ENCODE peak calls at places on chromosomes 5 and 9, in ten cellular contexts. U is fibroblast of the conjunctiva; X is heart left ventricle; M is stimulated activated CD4-positive, alpha-beta T cell treated with anti-CD3 and anti-CD28 coated beads, Interleukin-4, amount 100 ng/mL, for 4 hours; B is activated CD4-positive, alpha-beta T cell treated with anti-CD3 and anti-CD28 coated beads, Interleukin-2, amount 50 U/mL, for 1 hour; S is H1; C is kidney glomerular epithelial cell; H is ELR; Q is A549; Y is stromal cell of bone marrow. E is an unnamed sample.

GRCh38 chr5:133990396-133990795 is 14.4 kb downstream of the VDAC1 start:
- DNase-seq in U (no peak), X (no peak), M (no peak), B (no peak), S (no peak), C (no peak), H (no peak), Q (no peak), Y (no peak), E (no peak)

GRCh38 chr9:109506097-109506712 is 8.1 kb upstream of the PTPN3 start:
- DNase-seq in U (no peak), X (no peak), M (no peak), B (no peak), S (no peak), C (peak; percentile 17), H (no peak), Q (no peak), Y (no peak), E (no peak)

GRCh38 chr5:170327168-170327567 is 29.6 kb upstream of the LCP2 start:
- DNase-seq in U (no peak), X (no peak), M (no peak), B (no peak), S (no peak), C (no peak), H (no peak), Q (no peak), Y (no peak), E (no peak)

GRCh38 chr5:163534476-163535172 is 29.2 kb downstream of the MAT2B start:
- DNase-seq in U (no peak), X (peak; percentile 11), M (no peak), B (no peak), S (peak; percentile 44), C (no peak), H (no peak), Q (no peak), Y (no peak), E (no peak)

GRCh38 chr5:87260604-87261200 is 7.0 kb upstream of the RASA1 start:
- DNase-seq in U (no peak), X (no peak), M (no peak), B (no peak), S (no peak), C (no peak), H (no peak), Q (no peak), Y (no peak), E (no peak)

GRCh38 chr9:128118472-128118857 is 9.1 kb downstream of the PTGES2 start:
- DNase-seq in U (no peak), X (no peak), M (no peak), B (no peak), S (no peak), C (no peak), H (no peak), Q (no peak), Y (no peak), E (no peak)

GRCh38 chr9:34343090-34343489 is 13.7 kb downstream of the NUDT2 start:
- DNase-seq in U (no peak), X (peak; percentile 65), M (no peak), B (no peak), S (no peak), C (no peak), H (no peak), Q (no peak), Y (no peak), E (no peak)

GRCh38 chr5:146799235-146800015 is 79.1 kb downstream of the PPP2R2B start:
- DNase-seq in U (no peak), X (no peak), M (no peak), B (no peak), S (no peak), C (no peak), H (no peak), Q (no peak), Y (no peak), E (no peak)

GRCh38 chr9:34501889-34502425 is 20.8 kb downstream of the ENHO start:
- DNase-seq in U (peak; percentile 52), X (peak; percentile 62), M (no peak), B (no peak), S (no peak), C (no peak), H (peak; percentile 19), Q (no peak), Y (peak; percentile 57), E (no peak)

GRCh38 chr9:98850851-98851729 is 43.6 kb downstream of the GALNT12 start:
- DNase-seq in U (no peak), X (no peak), M (no peak), B (no peak), S (no peak), C (no peak), H (no peak), Q (no peak), Y (no peak), E (no peak)

GRCh38 chr5:3026099-3026498 is 274.6 kb upstream of the IRX2 start:
- DNase-seq in U (no peak), X (no peak), M (no peak), B (no peak), S (no peak), C (no peak), H (no peak), Q (no peak), Y (no peak), E (no peak)

GRCh38 chr9:129945314-129945713 is 97.7 kb downstream of the FNBP1 start:
- DNase-seq in U (no peak), X (no peak), M (no peak), B (no peak), S (no peak), C (no peak), H (no peak), Q (no peak), Y (no peak), E (peak; percentile 56)

GRCh38 chr9:38208206-38208901 is 139.3 kb upstream of the SHB start:
- DNase-seq in U (no peak), X (no peak), M (no peak), B (no peak), S (no peak), C (no peak), H (no peak), Q (no peak), Y (no peak), E (no peak)

GRCh38 chr5:151240891-151241290 is 12.1 kb upstream of the GM2A start:
- DNase-seq in U (no peak), X (no peak), M (no peak), B (no peak), S (no peak), C (no peak), H (no peak), Q (no peak), Y (no peak), E (no peak)

GRCh38 chr5:56525117-56525516 is 290.2 kb upstream of the MAP3K1 start:
- DNase-seq in U (no peak), X (no peak), M (peak; percentile 6), B (no peak), S (no peak), C (peak; percentile 59), H (peak; percentile 42), Q (peak; percentile 29), Y (no peak), E (no peak)

GRCh38 chr9:136623849-136624183 is 38.9 kb upstream of the EGFL7 start:
- DNase-seq in U (no peak), X (no peak), M (no peak), B (no peak), S (no peak), C (no peak), H (no peak), Q (no peak), Y (no peak), E (no peak)

GRCh38 chr9:72657023-72657422 is 135.6 kb downstream of the TMC1 start:
- DNase-seq in U (no peak), X (no peak), M (no peak), B (no peak), S (no peak), C (no peak), H (no peak), Q (no peak), Y (no peak), E (no peak)

GRCh38 chr9:136394312-136395305 is 5.4 kb downstream of the SNAPC4 start:
- DNase-seq in U (no peak), X (no peak), M (no peak), B (no peak), S (no peak), C (no peak), H (no peak), Q (no peak), Y (peak; percentile 44), E (no peak)

GRCh38 chr9:76322810-76323209 is 71.4 kb downstream of the RFK start:
- DNase-seq in U (no peak), X (no peak), M (no peak), B (no peak), S (no peak), C (no peak), H (no peak), Q (no peak), Y (no peak), E (no peak)

GRCh38 chr5:154101184-154101583 is 62.4 kb downstream of the MFAP3 start:
- DNase-seq in U (no peak), X (peak; percentile 13), M (no peak), B (no peak), S (no peak), C (no peak), H (no peak), Q (no peak), Y (no peak), E (no peak)

GRCh38 chr9:112380771-112381181 is 868 bp downstream of the HSDL2 start:
- DNase-seq in U (no peak), X (no peak), M (no peak), B (no peak), S (no peak), C (peak; percentile 57), H (peak; percentile 11), Q (no peak), Y (peak; percentile 13), E (peak; percentile 51)

GRCh38 chr5:17089001-17089400 is 128.4 kb upstream of the BASP1 start:
- DNase-seq in U (no peak), X (no peak), M (no peak), B (no peak), S (no peak), C (no peak), H (no peak), Q (no peak), Y (no peak), E (no peak)